ENCODE peak calls at places on chromosomes 2 and 18, in eight cellular contexts. D is A172; F is vagina; N is NCI-H1092; H is fibroblast of villous mesenchyme; V is stimulated activated CD4-positive, alpha-beta T cell treated with anti-CD3 and anti-CD28 coated beads, Interleukin-1b, Interleukin-23, amount 100 ng/mL, for 48 hours; J is sigmoid colon; P is HFFc6. S is an unnamed sample.

GRCh38 chr18:42045346-42045745 is 90.3 kb downstream of the PIK3C3 start:
- DNase-seq in F (no peak), V (no peak), P (no peak), N (no peak), H (no peak), D (no peak), J (no peak), S (no peak)

GRCh38 chr2:133959066-133959465 is 294.8 kb upstream of the MGAT5 start:
- DNase-seq in H (no peak), F (no peak), N (no peak), J (no peak), V (no peak), D (no peak), P (no peak), S (no peak)

GRCh38 chr2:230137902-230138539 is 69.3 kb upstream of the SLC16A14 start:
- DNase-seq in H (no peak), P (peak), F (no peak), J (no peak), V (no peak), D (peak), N (no peak), S (no peak)

GRCh38 chr2:97716695-97717617 is 3.6 kb downstream of the ZAP70 start:
- DNase-seq in V (no peak), F (no peak), J (peak), D (no peak), H (no peak), N (no peak), P (no peak), S (no peak)

GRCh38 chr2:225471492-225471891 is 72.0 kb downstream of the NYAP2 start:
- DNase-seq in P (no peak), J (no peak), F (no peak), H (no peak), D (no peak), N (no peak), V (no peak), S (no peak)

GRCh38 chr2:74181739-74182138 is 3.1 kb upstream of the MOB1A start:
- DNase-seq in F (no peak), N (no peak), P (no peak), V (no peak), D (no peak), H (peak), J (peak), S (no peak)

GRCh38 chr2:161063946-161064306 is 96.3 kb upstream of the TANK start:
- DNase-seq in H (no peak), J (no peak), F (no peak), D (no peak), P (no peak), V (no peak), N (no peak), S (no peak)

GRCh38 chr2:44933434-44933951 is 8.0 kb upstream of the SIX3 start:
- DNase-seq in F (no peak), D (no peak), J (peak), N (no peak), P (no peak), V (no peak), H (no peak), S (no peak)

GRCh38 chr2:604385-604784 is 72.8 kb downstream of the TMEM18 start:
- DNase-seq in P (no peak), H (no peak), V (no peak), N (no peak), J (no peak), D (no peak), F (no peak), S (no peak)

GRCh38 chr2:38590053-38590452 is 12.7 kb downstream of the HNRNPLL start:
- DNase-seq in J (no peak), F (no peak), D (no peak), N (no peak), P (no peak), V (no peak), H (no peak), S (no peak)

GRCh38 chr2:135796606-135797005 is 40.4 kb downstream of the LCT start:
- DNase-seq in D (no peak), N (no peak), F (no peak), J (no peak), H (no peak), P (no peak), V (no peak), S (no peak)

GRCh38 chr2:160411167-160411566 is 82.4 kb downstream of the RBMS1 start:
- DNase-seq in V (peak), J (no peak), P (peak), D (peak), F (no peak), N (no peak), H (no peak), S (no peak)

GRCh38 chr18:61957801-61958516 is 65.2 kb upstream of the RNF152 start:
- DNase-seq in H (no peak), N (no peak), D (no peak), P (no peak), V (no peak), F (no peak), J (no peak), S (no peak)

GRCh38 chr2:130837811-130838565 is 1.3 kb downstream of the ARHGEF4 start:
- DNase-seq in H (no peak), N (no peak), D (no peak), J (no peak), V (no peak), F (no peak), P (no peak), S (no peak)

GRCh38 chr2:46388873-46389272 is 90.5 kb upstream of the TMEM247 start:
- DNase-seq in D (no peak), P (no peak), H (no peak), F (peak), J (no peak), V (no peak), N (no peak), S (no peak)

GRCh38 chr2:42618972-42619371 is 50.5 kb downstream of the MTA3 start:
- DNase-seq in D (peak), P (peak), N (no peak), F (no peak), V (no peak), H (peak), J (no peak), S (no peak)

GRCh38 chr2:12717988-12718661 is 1.4 kb downstream of the TRIB2 start:
- DNase-seq in P (no peak), V (peak), F (peak), J (peak), D (no peak), N (peak), H (peak), S (no peak)

GRCh38 chr2:147636238-147636887 is 208.5 kb upstream of the ACVR2A start:
- DNase-seq in H (peak), J (no peak), N (no peak), D (peak), V (no peak), F (no peak), P (no peak), S (no peak)

GRCh38 chr2:139645617-139646016 is 865.4 kb upstream of the NXPH2 start:
- DNase-seq in J (no peak), H (no peak), P (no peak), F (no peak), D (no peak), V (no peak), N (no peak), S (no peak)

GRCh38 chr18:7096838-7097237 is 20.8 kb downstream of the LAMA1 start:
- DNase-seq in F (peak), J (no peak), D (no peak), N (no peak), V (no peak), P (no peak), H (peak), S (no peak)

GRCh38 chr2:160167089-160167488 is 33.0 kb downstream of the ITGB6 start:
- DNase-seq in F (no peak), D (no peak), J (no peak), V (no peak), N (no peak), P (no peak), H (no peak), S (no peak)

GRCh38 chr2:147495741-147496140 is 349.1 kb upstream of the ACVR2A start:
- DNase-seq in F (no peak), V (no peak), H (no peak), J (no peak), N (no peak), P (no peak), D (no peak), S (no peak)

GRCh38 chr2:200625958-200626363 is 40.1 kb downstream of the AOX1 start:
- DNase-seq in F (no peak), J (no peak), V (no peak), N (no peak), H (peak), P (peak), D (no peak), S (no peak)

GRCh38 chr2:44778671-44779476 is 162.6 kb upstream of the SIX3 start:
- DNase-seq in H (no peak), J (no peak), F (no peak), D (no peak), N (no peak), V (no peak), P (no peak), S (no peak)

GRCh38 chr18:62781893-62782292 is 66.6 kb downstream of the PHLPP1 start:
- DNase-seq in V (no peak), F (no peak), P (peak), D (peak), H (peak), J (peak), N (peak), S (no peak)

GRCh38 chr2:138356178-138356577 is 145.4 kb upstream of the SPOPL start:
- DNase-seq in P (peak), H (peak), V (no peak), F (no peak), N (no peak), D (peak), J (no peak), S (no peak)

GRCh38 chr2:29532451-29532850 is 388.9 kb downstream of the ALK start:
- DNase-seq in F (peak), N (no peak), V (no peak), J (no peak), P (no peak), D (no peak), H (peak), S (no peak)

GRCh38 chr2:85926931-85927527 is 38.2 kb upstream of the ST3GAL5 start:
- DNase-seq in F (no peak), D (no peak), P (no peak), N (no peak), H (peak), J (no peak), V (no peak), S (no peak)

GRCh38 chr2:196535742-196536141 is 103.8 kb upstream of the CCDC150 start:
- DNase-seq in F (no peak), V (no peak), H (peak), P (no peak), J (no peak), N (no peak), D (no peak), S (no peak)

GRCh38 chr2:69482471-69482870 is 45.2 kb upstream of the NFU1 start:
- DNase-seq in J (no peak), H (no peak), N (peak), P (no peak), D (no peak), V (no peak), F (no peak), S (peak)

GRCh38 chr18:60040966-60041365 is 141.2 kb downstream of the PMAIP1 start:
- DNase-seq in H (no peak), P (no peak), F (no peak), D (no peak), J (no peak), N (no peak), V (no peak), S (no peak)

GRCh38 chr2:54652540-54652939 is 70.9 kb upstream of the EML6 start:
- DNase-seq in V (no peak), F (no peak), H (no peak), J (no peak), N (no peak), P (peak), D (no peak), S (no peak)

GRCh38 chr2:125745514-125745913 is 910.4 kb upstream of the GYPC start:
- DNase-seq in N (peak), H (no peak), D (no peak), J (no peak), P (peak), V (no peak), F (no peak), S (no peak)

GRCh38 chr2:217291259-217291658 is 431.4 kb upstream of the TNP1 start:
- DNase-seq in H (no peak), J (no peak), D (peak), P (no peak), V (no peak), F (no peak), N (no peak), S (no peak)

GRCh38 chr2:239078128-239078924 is 230.4 kb downstream of the TWIST2 start:
- DNase-seq in F (no peak), V (no peak), D (no peak), H (no peak), P (no peak), N (no peak), J (no peak), S (no peak)

GRCh38 chr2:1068241-1068640 is 117.6 kb downstream of the SNTG2 start:
- DNase-seq in F (no peak), H (no peak), J (no peak), D (no peak), V (no peak), N (no peak), P (no peak), S (no peak)

GRCh38 chr2:175844169-175844568 is 157.9 kb downstream of the LNPK start:
- DNase-seq in N (no peak), F (no peak), H (peak), J (no peak), V (no peak), P (peak), D (peak), S (no peak)

GRCh38 chr2:105337122-105338019 is at the start of gene C2orf49:
- DNase-seq in F (peak), D (peak), V (peak), N (peak), J (peak), P (peak), H (peak), S (peak)

GRCh38 chr2:167132066-167132465 is 243.8 kb downstream of the XIRP2 start:
- DNase-seq in F (no peak), V (no peak), D (no peak), H (no peak), J (no peak), P (no peak), N (no peak), S (no peak)